ENCODE peak calls at places on chromosomes 7 and 10, in seven cellular contexts. I is SK-N-SH, K is H1, N is GM12891, Q is GM12878, D is K562, X is HepG2. R is an unnamed sample.

GRCh38 chr7:143318661-143319060 is 2.8 kb downstream of the CLCN1 start:
- DNase-seq in I (no peak), K (no peak), N (no peak), Q (no peak), D (no peak), X (peak; percentile 20), R (no peak)

GRCh38 chr7:45923290-45923689 is 2.2 kb upstream of the IGFBP3 start:
- DNase-seq in I (peak; percentile 78), K (peak; percentile 88), N (no peak), Q (no peak), D (peak; percentile 48), X (peak; percentile 23), R (no peak)

GRCh38 chr10:115022754-115023153 is 70.4 kb upstream of the ATRNL1 start:
- DNase-seq in I (no peak), K (peak; percentile 24), N (no peak), Q (peak; percentile 13), D (no peak), X (no peak), R (no peak)

GRCh38 chr10:16857419-16857818 is 40.2 kb upstream of the RSU1 start:
- DNase-seq in I (no peak), K (no peak), N (no peak), Q (no peak), D (no peak), X (no peak), R (no peak)

GRCh38 chr10:125520968-125521367 is 162.0 kb downstream of the TEX36 start:
- DNase-seq in I (no peak), K (no peak), N (no peak), Q (no peak), D (no peak), X (no peak), R (no peak)

GRCh38 chr7:148501707-148502139 is 88.8 kb upstream of the C7orf33 start:
- DNase-seq in I (no peak), K (peak; percentile 62), N (no peak), Q (peak; percentile 69), D (no peak), X (no peak), R (no peak)

GRCh38 chr7:16080131-16080530 is 341.2 kb downstream of the CRPPA start:
- DNase-seq in I (no peak), K (no peak), N (no peak), Q (no peak), D (no peak), X (no peak), R (no peak)

GRCh38 chr7:87231243-87231642 is 11.7 kb upstream of the TMEM243 start:
- DNase-seq in I (peak; percentile 35), K (no peak), N (no peak), Q (no peak), D (no peak), X (no peak), R (no peak)

GRCh38 chr10:129728246-129728820 is 235.7 kb downstream of the EBF3 start:
- DNase-seq in I (no peak), K (no peak), N (no peak), Q (no peak), D (no peak), X (no peak), R (no peak)

GRCh38 chr10:101436302-101436701 is 82.3 kb downstream of the BTRC start:
- DNase-seq in I (no peak), K (no peak), N (no peak), Q (no peak), D (no peak), X (no peak), R (no peak)

GRCh38 chr10:86795353-86795752 is 38.9 kb downstream of the BMPR1A start:
- DNase-seq in I (peak; percentile 12), K (no peak), N (no peak), Q (no peak), D (no peak), X (peak; percentile 12), R (no peak)

GRCh38 chr10:84424731-84425165 is 96.4 kb downstream of the CCSER2 start:
- DNase-seq in I (peak; percentile 19), K (no peak), N (no peak), Q (peak; percentile 2), D (no peak), X (peak; percentile 54), R (no peak)

GRCh38 chr7:139084709-139085108 is 24.8 kb downstream of the ZC3HAV1 start:
- DNase-seq in I (no peak), K (no peak), N (no peak), Q (no peak), D (no peak), X (no peak), R (no peak)

GRCh38 chr10:27660268-27660667 is 85.4 kb downstream of the MKX start:
- DNase-seq in I (no peak), K (no peak), N (no peak), Q (no peak), D (no peak), X (no peak), R (no peak)

GRCh38 chr7:37944737-37945054 is 24.3 kb downstream of the EPDR1 start:
- DNase-seq in I (no peak), K (no peak), N (no peak), Q (no peak), D (no peak), X (no peak), R (no peak)

GRCh38 chr7:69318794-69319193 is 279.5 kb upstream of the AUTS2 start:
- DNase-seq in I (peak; percentile 59), K (no peak), N (no peak), Q (no peak), D (no peak), X (no peak), R (no peak)

GRCh38 chr7:141045126-141045841 is 28.6 kb upstream of the TMEM178B start:
- DNase-seq in I (no peak), K (no peak), N (no peak), Q (no peak), D (no peak), X (no peak), R (no peak)

GRCh38 chr7:31950101-31950755 is 120.0 kb downstream of the PDE1C start:
- DNase-seq in I (no peak), K (no peak), N (no peak), Q (no peak), D (no peak), X (no peak), R (no peak)

GRCh38 chr10:115845958-115846357 is 427.0 kb downstream of the GFRA1 start:
- DNase-seq in I (no peak), K (no peak), N (no peak), Q (no peak), D (no peak), X (no peak), R (no peak)

GRCh38 chr7:43577485-43577951 is 5.4 kb upstream of the STK17A start:
- DNase-seq in I (no peak), K (no peak), N (no peak), Q (no peak), D (peak; percentile 74), X (no peak), R (no peak)

GRCh38 chr7:85004402-85004801 is 182.5 kb downstream of the SEMA3D start:
- DNase-seq in I (no peak), K (no peak), N (no peak), Q (no peak), D (no peak), X (no peak), R (no peak)

DNA sequence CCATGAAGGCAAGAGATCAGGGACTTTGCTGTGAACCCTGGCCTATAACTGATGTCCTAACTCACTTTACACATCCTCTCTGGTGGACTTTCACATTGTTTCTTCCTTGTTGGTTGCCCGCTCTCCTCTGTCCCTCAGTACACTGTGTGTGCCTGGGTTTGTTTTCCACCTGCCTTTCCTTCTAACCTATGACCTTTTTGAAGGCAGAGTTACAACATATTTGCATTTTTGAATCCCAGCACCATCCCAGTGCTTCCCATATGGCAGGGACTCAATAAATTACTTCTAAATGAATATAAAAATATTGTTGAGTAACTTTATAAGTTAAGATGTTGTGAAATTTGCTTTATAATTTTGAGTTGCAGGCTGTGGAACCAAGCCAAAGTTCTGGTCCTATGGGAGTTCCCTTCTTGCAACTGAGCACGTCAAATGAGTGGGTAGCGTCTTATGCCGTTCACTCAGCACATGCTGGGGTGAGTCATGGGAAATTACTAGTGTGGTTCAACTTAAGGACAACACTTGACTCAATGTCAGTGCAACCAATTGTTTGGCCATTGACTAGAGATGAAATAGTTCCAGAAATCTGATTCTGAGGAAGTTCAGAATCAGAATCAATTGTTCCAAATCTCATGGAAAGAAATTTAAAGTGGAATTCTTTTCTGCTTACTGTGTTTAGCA is 250.9 kb downstream of the TWIST1 start:
- DNase-seq in I (no peak), K (no peak), N (no peak), Q (peak; percentile 19), D (no peak), X (no peak), R (no peak)
- TF ChIP-seq TAF1 in I (no peak), K (no peak), N (no peak), Q (no peak), D (no peak), X (no peak), R (no peak)

DNA sequence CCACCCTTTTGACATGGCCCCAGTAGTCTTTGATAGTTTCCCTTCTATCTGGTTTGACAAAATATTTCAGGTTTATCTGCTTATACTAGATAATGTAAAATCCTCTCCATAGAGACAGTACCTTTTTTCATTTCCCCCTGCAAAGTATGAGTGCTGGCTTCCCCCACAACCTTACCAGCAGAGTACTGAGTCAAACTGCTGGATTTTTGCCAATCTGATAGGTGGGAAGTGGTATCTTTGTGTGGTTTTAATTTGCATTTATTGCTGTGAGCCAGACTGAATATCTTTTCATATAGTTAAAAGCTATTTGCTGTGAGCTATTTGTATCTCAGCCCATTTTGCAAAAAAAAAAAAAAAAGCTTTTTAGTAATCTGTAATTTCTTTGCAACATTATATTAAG is 32.1 kb upstream of the HECTD2 start:
- DNase-seq in I (peak; percentile 43), K (no peak), N (no peak), Q (no peak), D (no peak), X (no peak), R (no peak)
- TF ChIP-seq TAF1 in I (no peak), K (no peak), N (no peak), Q (no peak), D (no peak), X (no peak), R (no peak)

DNA sequence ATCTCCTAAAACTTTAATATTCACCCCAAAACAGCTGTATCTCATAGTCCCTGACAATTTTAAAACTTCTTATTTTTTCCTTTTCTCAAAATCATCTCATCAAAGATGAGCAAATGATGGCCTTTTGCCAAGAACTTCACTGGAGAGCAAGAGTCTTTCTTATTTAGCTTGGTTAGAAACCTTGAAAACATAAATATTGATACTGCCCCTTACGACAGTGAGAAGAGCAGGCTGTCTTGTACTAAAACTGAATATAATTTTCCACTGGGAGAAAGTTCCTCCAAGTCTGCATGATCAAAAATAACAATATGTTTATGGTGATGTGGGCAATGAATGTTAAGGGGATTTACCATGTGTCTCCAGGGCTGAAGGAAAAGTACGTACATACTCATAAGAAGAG is 109.0 kb downstream of the COL28A1 start:
- DNase-seq in I (no peak), K (no peak), N (no peak), Q (no peak), D (no peak), X (no peak), R (no peak)
- TF ChIP-seq TAF1 in I (no peak), K (no peak), N (no peak), Q (no peak), D (no peak), X (no peak), R (no peak)

GRCh38 chr7:155815332-155816191 is 3.3 kb upstream of the SHH start:
- DNase-seq in I (peak; percentile 77), K (peak; percentile 96), N (peak; percentile 91), Q (no peak), D (peak; percentile 81), X (no peak), R (peak; percentile 89)
- TF ChIP-seq TAF1 in I (no peak), K (no peak), N (no peak), Q (no peak), D (no peak), X (no peak), R (no peak)